ENCODE peak calls at places on chromosome 18, in six cellular contexts. X is D341Med; C is memory B cell; N is NCI-H345; B is AG10803; M is stimulated activated CD4-positive, alpha-beta T cell treated with anti-CD3 and anti-CD28 coated beads, Interleukin-12 subunit alpha, Interleukin-12 subunit beta, amount 100 ng/mL, for 4 hours. R is an unnamed sample.

GRCh38 chr18:11661430-11661829 is 27.6 kb upstream of the GNAL start:
- DNase-seq in M (no peak), X (no peak), B (no peak), N (no peak), C (no peak), R (no peak)

GRCh38 chr18:79575891-79576685 is 103.5 kb upstream of the CTDP1 start:
- DNase-seq in X (no peak), C (no peak), B (peak), N (peak), M (no peak), R (no peak)

GRCh38 chr18:29028560-29028959 is 851.6 kb upstream of the CDH2 start:
- DNase-seq in B (no peak), X (no peak), N (no peak), M (no peak), C (no peak), R (no peak)

GRCh38 chr18:9708057-9708881 is at the start of gene RAB31:
- DNase-seq in X (peak), B (peak), M (no peak), C (peak), N (peak), R (no peak)

GRCh38 chr18:44742741-44743311 is 62.1 kb downstream of the SETBP1 start:
- DNase-seq in M (no peak), N (peak), C (no peak), B (peak), X (peak), R (no peak)

GRCh38 chr18:58527116-58528010 is 101.5 kb downstream of the ALPK2 start:
- DNase-seq in N (no peak), C (no peak), M (no peak), X (no peak), B (peak), R (peak)

GRCh38 chr18:22977847-22978701 is 44.9 kb downstream of the RBBP8 start:
- DNase-seq in B (peak), X (no peak), M (no peak), C (no peak), N (no peak), R (no peak)

GRCh38 chr18:45839415-45840395 is 14.2 kb downstream of the SIGLEC15 start:
- DNase-seq in N (peak), B (peak), X (peak), C (no peak), M (no peak), R (peak)

GRCh38 chr18:78772369-78773302 is 207.0 kb upstream of the SALL3 start:
- DNase-seq in M (no peak), X (no peak), N (no peak), C (no peak), B (no peak), R (no peak)

GRCh38 chr18:62768172-62768943 is 53.0 kb downstream of the PHLPP1 start:
- DNase-seq in C (no peak), B (no peak), M (no peak), N (no peak), X (no peak), R (no peak)

GRCh38 chr18:6576706-6577375 is 152.7 kb upstream of the ARHGAP28 start:
- DNase-seq in M (no peak), X (no peak), B (no peak), N (no peak), C (no peak), R (no peak)

GRCh38 chr18:63758616-63759015 is 16.6 kb upstream of the SERPINB7 start:
- DNase-seq in B (no peak), X (no peak), M (no peak), C (no peak), N (peak), R (no peak)

GRCh38 chr18:50675043-50675442 is 115.2 kb downstream of the MAPK4 start:
- DNase-seq in M (no peak), X (no peak), C (no peak), N (no peak), B (no peak), R (no peak)

GRCh38 chr18:76450912-76451421 is 44.1 kb downstream of the ZNF516 start:
- DNase-seq in B (peak), X (peak), N (no peak), M (peak), C (no peak), R (no peak)

GRCh38 chr18:60870261-60870966 is 462.8 kb upstream of the CDH20 start:
- DNase-seq in X (no peak), B (no peak), C (no peak), M (no peak), N (peak), R (no peak)

GRCh38 chr18:6627621-6628020 is 101.9 kb upstream of the ARHGAP28 start:
- DNase-seq in N (no peak), X (no peak), B (peak), M (no peak), C (no peak), R (no peak)

GRCh38 chr18:56124186-56124585 is 514.2 kb downstream of the TXNL1 start:
- DNase-seq in C (no peak), X (no peak), B (peak), N (no peak), M (no peak), R (no peak)

GRCh38 chr18:69817335-69817935 is 130.2 kb downstream of the CD226 start:
- DNase-seq in X (no peak), M (no peak), B (peak), N (no peak), C (no peak), R (no peak)

GRCh38 chr18:55779711-55780590 is 192.0 kb upstream of the TCF4 start:
- DNase-seq in M (no peak), B (peak), C (peak), X (peak), N (peak), R (no peak)

GRCh38 chr18:23106575-23106974 is 28.7 kb upstream of the CABLES1 start:
- DNase-seq in B (peak), N (no peak), C (no peak), X (no peak), M (no peak), R (peak)

GRCh38 chr18:47120428-47120827 is 29.9 kb downstream of the HDHD2 start:
- DNase-seq in X (no peak), B (no peak), C (no peak), N (no peak), M (no peak), R (no peak)

GRCh38 chr18:34807106-34807796 is 97.2 kb downstream of the DTNA start:
- DNase-seq in C (no peak), N (no peak), B (no peak), M (no peak), X (no peak), R (no peak)

GRCh38 chr18:48753741-48754140 is 197.0 kb downstream of the SMAD7 start:
- DNase-seq in M (no peak), C (no peak), X (no peak), N (no peak), B (no peak), R (no peak)

GRCh38 chr18:44096016-44096415 is 584.7 kb upstream of the SETBP1 start:
- DNase-seq in M (no peak), C (no peak), X (no peak), N (no peak), B (no peak), R (no peak)

GRCh38 chr18:62928316-62928715 is 213.0 kb downstream of the PHLPP1 start:
- DNase-seq in M (no peak), N (no peak), X (no peak), B (peak), C (no peak), R (no peak)

GRCh38 chr18:39660141-39660540 is 2094.5 kb upstream of the CELF4 start:
- DNase-seq in N (no peak), B (no peak), M (no peak), X (no peak), C (no peak), R (no peak)

GRCh38 chr18:54742120-54742519 is 86.2 kb upstream of the RAB27B start:
- DNase-seq in N (no peak), B (peak), M (no peak), C (no peak), X (no peak), R (no peak)

GRCh38 chr18:58590231-58590630 is 38.7 kb downstream of the ALPK2 start:
- DNase-seq in N (no peak), M (no peak), C (no peak), B (peak), X (no peak), R (peak)

GRCh38 chr18:1499265-1499664 is 594.6 kb downstream of the ADCYAP1 start:
- DNase-seq in M (no peak), C (no peak), X (peak), B (no peak), N (no peak), R (no peak)

GRCh38 chr18:59140287-59140885 is 702 bp downstream of the SEC11C start:
- DNase-seq in N (peak), M (peak), C (no peak), X (no peak), B (peak), R (no peak)

GRCh38 chr18:59810183-59810582 is 89.6 kb upstream of the PMAIP1 start:
- DNase-seq in N (no peak), C (no peak), B (no peak), X (no peak), M (no peak), R (no peak)

GRCh38 chr18:48090021-48090420 is 159.6 kb upstream of the SMAD2 start:
- DNase-seq in X (no peak), M (no peak), N (no peak), C (no peak), B (no peak), R (no peak)

R was measured in Caco-2.